ENCODE peak calls at places on chromosome 12, in six cellular contexts. One of them, this sample, is unnamed.
A peak's percentile ranks its signal among the peaks of the same experiment; 100 is the strongest.

GRCh38 chr12:67982165-67982563 is 7.1 kb upstream of the IFNG-AS1 start:
- DNase-seq in amniotic stem cell: no peak
- DNase-seq in sciatic nerve: peak; percentile 56
- DNase-seq in CD4-positive, CD25-positive, alpha-beta regulatory T cell: no peak
- DNase-seq in CD8-positive, alpha-beta T cell: no peak
- DNase-seq in HepG2: no peak
- DNase-seq in this sample: no peak

GRCh38 chr12:96070670-96071279 is 35.4 kb upstream of the LTA4H start:
- DNase-seq in sciatic nerve: no peak
- DNase-seq in HepG2: peak; percentile 18
- DNase-seq in amniotic stem cell: no peak
- DNase-seq in CD8-positive, alpha-beta T cell: no peak
- DNase-seq in CD4-positive, CD25-positive, alpha-beta regulatory T cell: no peak
- DNase-seq in this sample: no peak

GRCh38 chr12:31003861-31004640 is 69.6 kb upstream of the DDX11 start:
- DNase-seq in sciatic nerve: peak; percentile 10
- DNase-seq in CD4-positive, CD25-positive, alpha-beta regulatory T cell: no peak
- DNase-seq in amniotic stem cell: no peak
- DNase-seq in CD8-positive, alpha-beta T cell: no peak
- DNase-seq in HepG2: no peak
- DNase-seq in this sample: no peak

GRCh38 chr12:53785161-53785560 is 33.4 kb upstream of the CISTR start:
- DNase-seq in CD8-positive, alpha-beta T cell: no peak
- DNase-seq in CD4-positive, CD25-positive, alpha-beta regulatory T cell: no peak
- DNase-seq in amniotic stem cell: no peak
- DNase-seq in HepG2: no peak
- DNase-seq in sciatic nerve: no peak
- DNase-seq in this sample: no peak

GRCh38 chr12:123148223-123148622 is 2.7 kb downstream of the PITPNM2 start:
- DNase-seq in HepG2: no peak
- DNase-seq in sciatic nerve: no peak
- DNase-seq in CD8-positive, alpha-beta T cell: no peak
- DNase-seq in CD4-positive, CD25-positive, alpha-beta regulatory T cell: no peak
- DNase-seq in amniotic stem cell: no peak
- DNase-seq in this sample: no peak

GRCh38 chr12:12275874-12276273 is 9.0 kb upstream of the LRP6 start:
- DNase-seq in CD4-positive, CD25-positive, alpha-beta regulatory T cell: no peak
- DNase-seq in CD8-positive, alpha-beta T cell: no peak
- DNase-seq in HepG2: no peak
- DNase-seq in sciatic nerve: no peak
- DNase-seq in amniotic stem cell: no peak
- DNase-seq in this sample: no peak

GRCh38 chr12:25775968-25776367 is 182.5 kb upstream of the RASSF8 start:
- DNase-seq in HepG2: no peak
- DNase-seq in amniotic stem cell: peak; percentile 12
- DNase-seq in CD8-positive, alpha-beta T cell: no peak
- DNase-seq in sciatic nerve: no peak
- DNase-seq in CD4-positive, CD25-positive, alpha-beta regulatory T cell: no peak
- DNase-seq in this sample: no peak

GRCh38 chr12:114013601-114014345 is 47.6 kb upstream of the RBM19 start:
- DNase-seq in CD8-positive, alpha-beta T cell: no peak
- DNase-seq in CD4-positive, CD25-positive, alpha-beta regulatory T cell: no peak
- DNase-seq in HepG2: peak; percentile 39
- DNase-seq in amniotic stem cell: no peak
- DNase-seq in sciatic nerve: no peak
- DNase-seq in this sample: no peak

GRCh38 chr12:85804663-85805062 is 31.5 kb downstream of the RASSF9 start:
- DNase-seq in sciatic nerve: no peak
- DNase-seq in HepG2: no peak
- DNase-seq in CD8-positive, alpha-beta T cell: no peak
- DNase-seq in amniotic stem cell: no peak
- DNase-seq in CD4-positive, CD25-positive, alpha-beta regulatory T cell: no peak
- DNase-seq in this sample: peak; percentile 83

GRCh38 chr12:57063991-57064725 is 14.2 kb upstream of the MYO1A start:
- DNase-seq in CD8-positive, alpha-beta T cell: peak; percentile 28
- DNase-seq in sciatic nerve: no peak
- DNase-seq in HepG2: no peak
- DNase-seq in CD4-positive, CD25-positive, alpha-beta regulatory T cell: peak; percentile 83
- DNase-seq in amniotic stem cell: no peak
- DNase-seq in this sample: no peak

GRCh38 chr12:27511031-27511722 is 12.8 kb upstream of the PPFIBP1 start:
- DNase-seq in CD4-positive, CD25-positive, alpha-beta regulatory T cell: no peak
- DNase-seq in sciatic nerve: no peak
- DNase-seq in HepG2: no peak
- DNase-seq in amniotic stem cell: no peak
- DNase-seq in CD8-positive, alpha-beta T cell: no peak
- DNase-seq in this sample: no peak

GRCh38 chr12:101127521-101128219 is 82.4 kb downstream of the SLC5A8 start:
- DNase-seq in sciatic nerve: no peak
- DNase-seq in amniotic stem cell: peak; percentile 1
- DNase-seq in CD4-positive, CD25-positive, alpha-beta regulatory T cell: no peak
- DNase-seq in CD8-positive, alpha-beta T cell: no peak
- DNase-seq in HepG2: no peak
- DNase-seq in this sample: no peak

GRCh38 chr12:111438501-111438900 is 32.8 kb downstream of the SH2B3 start:
- DNase-seq in sciatic nerve: no peak
- DNase-seq in CD8-positive, alpha-beta T cell: peak; percentile 80
- DNase-seq in amniotic stem cell: no peak
- DNase-seq in HepG2: no peak
- DNase-seq in CD4-positive, CD25-positive, alpha-beta regulatory T cell: no peak
- DNase-seq in this sample: peak; percentile 83

GRCh38 chr12:66960704-66961690 is 282.1 kb upstream of the GRIP1 start:
- DNase-seq in amniotic stem cell: no peak
- DNase-seq in sciatic nerve: no peak
- DNase-seq in HepG2: no peak
- DNase-seq in CD8-positive, alpha-beta T cell: no peak
- DNase-seq in CD4-positive, CD25-positive, alpha-beta regulatory T cell: no peak
- DNase-seq in this sample: no peak

GRCh38 chr12:94429633-94430032 is 30.0 kb downstream of the CEP83 start:
- DNase-seq in amniotic stem cell: no peak
- DNase-seq in CD8-positive, alpha-beta T cell: no peak
- DNase-seq in HepG2: peak; percentile 23
- DNase-seq in sciatic nerve: no peak
- DNase-seq in CD4-positive, CD25-positive, alpha-beta regulatory T cell: no peak
- DNase-seq in this sample: no peak

GRCh38 chr12:131404705-131405104 is 306.2 kb upstream of the SFSWAP start:
- DNase-seq in sciatic nerve: no peak
- DNase-seq in CD8-positive, alpha-beta T cell: no peak
- DNase-seq in CD4-positive, CD25-positive, alpha-beta regulatory T cell: no peak
- DNase-seq in HepG2: no peak
- DNase-seq in amniotic stem cell: no peak
- DNase-seq in this sample: no peak

GRCh38 chr12:19201653-19202052 is 72.1 kb downstream of the PLEKHA5 start:
- DNase-seq in HepG2: no peak
- DNase-seq in CD4-positive, CD25-positive, alpha-beta regulatory T cell: no peak
- DNase-seq in sciatic nerve: no peak
- DNase-seq in amniotic stem cell: no peak
- DNase-seq in CD8-positive, alpha-beta T cell: no peak
- DNase-seq in this sample: no peak

GRCh38 chr12:121110211-121110940 is 22.3 kb upstream of the P2RX7 start:
- DNase-seq in CD8-positive, alpha-beta T cell: peak; percentile 67
- DNase-seq in HepG2: peak; percentile 60
- DNase-seq in sciatic nerve: peak; percentile 83
- DNase-seq in CD4-positive, CD25-positive, alpha-beta regulatory T cell: peak; percentile 57
- DNase-seq in amniotic stem cell: peak; percentile 54
- DNase-seq in this sample: no peak

GRCh38 chr12:96249196-96250118 is 55.3 kb downstream of the ELK3 start:
- DNase-seq in CD4-positive, CD25-positive, alpha-beta regulatory T cell: no peak
- DNase-seq in HepG2: no peak
- DNase-seq in CD8-positive, alpha-beta T cell: no peak
- DNase-seq in amniotic stem cell: no peak
- DNase-seq in sciatic nerve: no peak
- DNase-seq in this sample: peak; percentile 72

GRCh38 chr12:103827800-103828440 is 13.1 kb downstream of the NT5DC3 start:
- DNase-seq in sciatic nerve: no peak
- DNase-seq in HepG2: no peak
- DNase-seq in CD8-positive, alpha-beta T cell: no peak
- DNase-seq in amniotic stem cell: no peak
- DNase-seq in CD4-positive, CD25-positive, alpha-beta regulatory T cell: no peak
- DNase-seq in this sample: no peak

GRCh38 chr12:3641428-3641883 is 111.5 kb downstream of the CRACR2A start:
- DNase-seq in CD4-positive, CD25-positive, alpha-beta regulatory T cell: no peak
- DNase-seq in amniotic stem cell: peak; percentile 41
- DNase-seq in HepG2: no peak
- DNase-seq in CD8-positive, alpha-beta T cell: no peak
- DNase-seq in sciatic nerve: peak; percentile 66
- DNase-seq in this sample: no peak

GRCh38 chr12:2752676-2753371 is 41.9 kb upstream of the FKBP4 start:
- DNase-seq in HepG2: peak; percentile 44
- DNase-seq in amniotic stem cell: peak; percentile 8
- DNase-seq in CD8-positive, alpha-beta T cell: peak; percentile 75
- DNase-seq in sciatic nerve: peak; percentile 85
- DNase-seq in CD4-positive, CD25-positive, alpha-beta regulatory T cell: peak; percentile 64
- DNase-seq in this sample: peak; percentile 19

GRCh38 chr12:94305293-94305957 is 154.2 kb downstream of the CEP83 start:
- DNase-seq in CD8-positive, alpha-beta T cell: no peak
- DNase-seq in CD4-positive, CD25-positive, alpha-beta regulatory T cell: no peak
- DNase-seq in sciatic nerve: no peak
- DNase-seq in HepG2: peak; percentile 61
- DNase-seq in amniotic stem cell: no peak
- DNase-seq in this sample: no peak

GRCh38 chr12:67161322-67161918 is 107.7 kb upstream of the CAND1 start:
- DNase-seq in HepG2: peak; percentile 18
- DNase-seq in amniotic stem cell: peak; percentile 2
- DNase-seq in sciatic nerve: no peak
- DNase-seq in CD8-positive, alpha-beta T cell: peak; percentile 28
- DNase-seq in CD4-positive, CD25-positive, alpha-beta regulatory T cell: peak; percentile 12
- DNase-seq in this sample: peak; percentile 6

GRCh38 chr12:112183591-112184021 is 58.2 kb downstream of the TRAFD1 start:
- DNase-seq in CD8-positive, alpha-beta T cell: no peak
- DNase-seq in sciatic nerve: no peak
- DNase-seq in CD4-positive, CD25-positive, alpha-beta regulatory T cell: no peak
- DNase-seq in amniotic stem cell: no peak
- DNase-seq in HepG2: no peak
- DNase-seq in this sample: no peak

GRCh38 chr12:94208433-94208921 is 60.1 kb downstream of the PLXNC1 start:
- DNase-seq in sciatic nerve: no peak
- DNase-seq in CD4-positive, CD25-positive, alpha-beta regulatory T cell: no peak
- DNase-seq in amniotic stem cell: no peak
- DNase-seq in HepG2: no peak
- DNase-seq in CD8-positive, alpha-beta T cell: peak; percentile 17
- DNase-seq in this sample: no peak

GRCh38 chr12:5562581-5562980 is 130.7 kb downstream of the NTF3 start:
- DNase-seq in CD4-positive, CD25-positive, alpha-beta regulatory T cell: no peak
- DNase-seq in amniotic stem cell: no peak
- DNase-seq in HepG2: no peak
- DNase-seq in sciatic nerve: no peak
- DNase-seq in CD8-positive, alpha-beta T cell: no peak
- DNase-seq in this sample: no peak

GRCh38 chr12:98397323-98398105 is 117.9 kb upstream of the TMPO start:
- DNase-seq in CD4-positive, CD25-positive, alpha-beta regulatory T cell: peak; percentile 80
- DNase-seq in CD8-positive, alpha-beta T cell: peak; percentile 82
- DNase-seq in sciatic nerve: peak; percentile 92
- DNase-seq in amniotic stem cell: peak; percentile 49
- DNase-seq in HepG2: peak; percentile 68
- DNase-seq in this sample: peak; percentile 36

GRCh38 chr12:121791671-121792496 is 1.6 kb downstream of the RHOF start:
- DNase-seq in HepG2: peak; percentile 91
- DNase-seq in CD4-positive, CD25-positive, alpha-beta regulatory T cell: peak; percentile 33
- DNase-seq in amniotic stem cell: no peak
- DNase-seq in sciatic nerve: no peak
- DNase-seq in CD8-positive, alpha-beta T cell: peak; percentile 46
- DNase-seq in this sample: no peak

GRCh38 chr12:78118486-78118885 is 287.8 kb downstream of the NAV3 start:
- DNase-seq in HepG2: no peak
- DNase-seq in CD4-positive, CD25-positive, alpha-beta regulatory T cell: no peak
- DNase-seq in CD8-positive, alpha-beta T cell: no peak
- DNase-seq in sciatic nerve: no peak
- DNase-seq in amniotic stem cell: no peak
- DNase-seq in this sample: no peak

GRCh38 chr12:92192361-92192760 is 46.7 kb upstream of the BTG1 start:
- DNase-seq in CD8-positive, alpha-beta T cell: no peak
- DNase-seq in amniotic stem cell: no peak
- DNase-seq in sciatic nerve: no peak
- DNase-seq in HepG2: no peak
- DNase-seq in CD4-positive, CD25-positive, alpha-beta regulatory T cell: no peak
- DNase-seq in this sample: no peak

GRCh38 chr12:13959131-13959734 is 22.2 kb downstream of the GRIN2B start:
- DNase-seq in CD8-positive, alpha-beta T cell: no peak
- DNase-seq in sciatic nerve: no peak
- DNase-seq in HepG2: no peak
- DNase-seq in amniotic stem cell: no peak
- DNase-seq in CD4-positive, CD25-positive, alpha-beta regulatory T cell: no peak
- DNase-seq in this sample: no peak

GRCh38 chr12:132009336-132009859 is 59.7 kb downstream of the EP400 start:
- DNase-seq in sciatic nerve: no peak
- DNase-seq in amniotic stem cell: no peak
- DNase-seq in HepG2: no peak
- DNase-seq in CD8-positive, alpha-beta T cell: no peak
- DNase-seq in CD4-positive, CD25-positive, alpha-beta regulatory T cell: no peak
- DNase-seq in this sample: no peak

GRCh38 chr12:11545438-11546330 is 103.8 kb upstream of the ETV6 start:
- DNase-seq in CD4-positive, CD25-positive, alpha-beta regulatory T cell: peak; percentile 75
- DNase-seq in sciatic nerve: no peak
- DNase-seq in CD8-positive, alpha-beta T cell: peak; percentile 50
- DNase-seq in amniotic stem cell: no peak
- DNase-seq in HepG2: no peak
- DNase-seq in this sample: no peak

GRCh38 chr12:85630851-85631250 is 205.4 kb downstream of the RASSF9 start:
- DNase-seq in CD4-positive, CD25-positive, alpha-beta regulatory T cell: no peak
- DNase-seq in HepG2: no peak
- DNase-seq in sciatic nerve: no peak
- DNase-seq in amniotic stem cell: no peak
- DNase-seq in CD8-positive, alpha-beta T cell: no peak
- DNase-seq in this sample: no peak

GRCh38 chr12:6222009-6222702 is 22.0 kb downstream of the CD9 start:
- DNase-seq in sciatic nerve: no peak
- DNase-seq in amniotic stem cell: no peak
- DNase-seq in CD4-positive, CD25-positive, alpha-beta regulatory T cell: no peak
- DNase-seq in HepG2: peak; percentile 46
- DNase-seq in CD8-positive, alpha-beta T cell: no peak
- DNase-seq in this sample: no peak